ENCODE peak calls at places on chromosome 9, in four cellular contexts. H, Z, F and X are unnamed samples.
A peak's percentile ranks its signal among the peaks of the same experiment; 100 is the strongest.

GRCh38 chr9:12819436-12820185 is 44.8 kb downstream of the LURAP1L start:
- DNase-seq in H (peak; percentile 22), Z (no peak), F (no peak), X (no peak)

GRCh38 chr9:87834357-87834756 is 48.3 kb upstream of the SPATA31E1 start:
- DNase-seq in H (no peak), Z (no peak), F (no peak), X (no peak)

GRCh38 chr9:94937214-94937903 is 210.9 kb downstream of the AOPEP start:
- DNase-seq in Z (no peak), H (peak; percentile 94), F (no peak), X (no peak)

GRCh38 chr9:88037285-88037845 is 63.0 kb upstream of the CDK20 start:
- DNase-seq in F (no peak), H (no peak), Z (no peak), X (no peak)

GRCh38 chr9:87080512-87081225 is 133.4 kb upstream of the GAS1 start:
- DNase-seq in H (no peak), F (no peak), Z (no peak), X (no peak)

GRCh38 chr9:118640836-118641557 is 728.2 kb downstream of the BRINP1 start:
- DNase-seq in Z (no peak), H (peak; percentile 61), F (no peak), X (no peak)

GRCh38 chr9:123796618-123797484 is 133.1 kb downstream of the DENND1A start:
- DNase-seq in H (no peak), F (no peak), Z (no peak), X (no peak)

GRCh38 chr9:76415731-76416130 is 21.5 kb upstream of the RFK start:
- DNase-seq in Z (no peak), H (peak; percentile 76), F (no peak), X (no peak)

GRCh38 chr9:10265102-10265708 is 347.6 kb downstream of the PTPRD start:
- DNase-seq in H (peak; percentile 84), F (no peak), Z (no peak), X (no peak)

GRCh38 chr9:35798658-35799366 is 7.4 kb downstream of the NPR2 start:
- DNase-seq in F (no peak), H (peak; percentile 53), Z (no peak), X (no peak)

GRCh38 chr9:88076286-88077070 is 61.8 kb downstream of the SPATA31C2 start:
- DNase-seq in F (peak; percentile 41), H (peak; percentile 85), Z (no peak), X (peak; percentile 69)

GRCh38 chr9:117002686-117003085 is 315.6 kb downstream of the TRIM32 start:
- DNase-seq in H (no peak), Z (no peak), F (no peak), X (no peak)
- TF ChIP-seq CTCF in H (no peak), Z (no peak), F (no peak), X (no peak)

DNA sequence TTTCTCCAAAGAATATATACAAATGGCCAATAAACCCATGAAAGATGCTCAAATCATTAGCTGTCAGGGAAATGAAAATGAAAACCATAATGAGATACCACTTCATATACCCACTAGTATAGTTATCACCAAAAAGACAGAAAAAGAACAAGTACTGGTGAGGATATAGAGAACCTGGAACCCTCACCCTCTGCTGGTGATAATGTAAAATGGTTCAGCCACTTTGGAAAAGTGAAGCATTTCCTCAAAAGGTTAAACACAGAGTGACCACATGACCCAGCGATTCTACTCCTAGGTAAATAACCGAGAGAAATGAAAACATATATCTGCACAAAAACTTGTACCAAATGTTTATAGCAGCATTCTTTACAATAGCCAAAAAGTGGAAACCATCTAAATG is 72.0 kb downstream of the HSD17B3 start:
- DNase-seq in H (no peak), F (no peak), Z (no peak), X (no peak)
- TF ChIP-seq CTCF in H (no peak), F (no peak), Z (no peak), X (no peak)

GRCh38 chr9:109459423-109459822 is 38.7 kb downstream of the PTPN3 start:
- DNase-seq in H (no peak), F (no peak), Z (no peak), X (no peak)
- TF ChIP-seq CTCF in H (no peak), F (no peak), Z (no peak), X (no peak)

DNA sequence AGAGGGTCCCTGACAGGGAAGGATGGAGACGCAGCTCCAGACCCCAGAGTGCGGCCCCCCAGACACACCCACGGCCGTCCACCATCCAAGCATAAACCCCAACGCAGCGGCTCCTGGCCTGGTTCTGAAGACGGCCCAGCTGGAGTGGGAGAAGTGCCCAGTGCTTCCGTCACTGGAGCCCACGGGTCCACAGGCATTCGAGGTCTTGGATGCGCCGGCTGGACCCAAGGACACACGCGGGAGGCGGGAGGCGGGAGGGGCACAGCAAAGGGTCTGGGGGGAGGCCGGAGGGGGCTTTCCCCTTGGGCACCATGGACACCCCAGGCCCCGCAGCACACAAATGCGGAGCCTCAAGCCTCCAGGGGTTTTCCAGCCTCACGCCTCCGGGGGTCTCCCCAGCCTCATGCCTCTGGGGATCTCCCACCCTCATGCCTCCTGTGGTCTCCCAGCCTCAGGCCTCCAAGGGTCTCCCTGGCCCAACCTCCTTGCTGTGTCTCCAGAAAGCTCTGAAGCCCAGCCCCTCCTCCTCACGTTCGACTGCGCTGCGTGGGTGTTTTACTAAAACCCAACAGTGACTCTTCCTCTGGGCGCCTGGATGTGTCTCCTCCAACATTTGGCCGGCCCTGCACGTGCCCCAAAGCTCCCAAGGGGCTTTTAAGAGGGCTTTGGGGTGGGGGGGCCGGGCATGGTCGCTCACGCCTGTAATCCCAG is 15.2 kb downstream of the EXD3 start:
- DNase-seq in H (no peak), F (no peak), Z (no peak), X (no peak)
- TF ChIP-seq CTCF in H (no peak), F (no peak), Z (no peak), X (no peak)

DNA sequence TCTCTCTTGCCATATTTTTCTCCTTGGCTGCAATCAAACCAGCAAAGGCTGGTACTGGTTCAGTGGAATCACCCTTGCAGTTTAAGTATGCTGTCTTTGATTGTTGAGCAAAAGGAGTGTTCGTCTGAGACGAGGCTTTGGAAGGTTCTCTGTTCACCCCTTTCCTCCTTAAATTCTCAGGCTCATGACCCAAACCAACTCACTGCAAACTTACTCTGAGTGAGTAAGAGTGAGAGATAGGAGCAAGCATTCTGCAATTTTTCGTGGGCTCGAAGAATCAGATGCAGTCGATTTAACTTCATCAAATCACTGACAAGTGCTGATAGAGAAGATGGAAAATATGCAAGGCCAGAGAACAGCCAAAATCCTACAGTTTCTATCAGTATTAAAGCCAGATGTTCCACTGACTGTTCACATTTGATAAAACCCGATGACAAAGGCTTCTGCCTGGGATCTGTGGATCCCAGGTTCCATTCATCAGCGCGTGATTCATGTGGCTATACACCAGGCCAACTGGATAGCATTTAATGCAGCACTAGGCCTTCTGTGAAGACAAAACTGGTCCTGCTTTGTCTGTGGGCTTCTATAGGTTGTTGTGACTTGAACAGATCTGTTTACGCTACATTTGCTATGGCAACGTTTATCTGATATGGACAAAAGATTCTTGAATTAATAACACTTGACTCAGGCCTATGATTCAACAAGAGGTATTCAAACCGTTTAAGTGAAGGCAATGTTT is 251.3 kb downstream of the NFIB start:
- DNase-seq in H (peak; percentile 91), Z (no peak), F (no peak), X (no peak)
- TF ChIP-seq CTCF in H (no peak), Z (no peak), F (no peak), X (no peak)

DNA sequence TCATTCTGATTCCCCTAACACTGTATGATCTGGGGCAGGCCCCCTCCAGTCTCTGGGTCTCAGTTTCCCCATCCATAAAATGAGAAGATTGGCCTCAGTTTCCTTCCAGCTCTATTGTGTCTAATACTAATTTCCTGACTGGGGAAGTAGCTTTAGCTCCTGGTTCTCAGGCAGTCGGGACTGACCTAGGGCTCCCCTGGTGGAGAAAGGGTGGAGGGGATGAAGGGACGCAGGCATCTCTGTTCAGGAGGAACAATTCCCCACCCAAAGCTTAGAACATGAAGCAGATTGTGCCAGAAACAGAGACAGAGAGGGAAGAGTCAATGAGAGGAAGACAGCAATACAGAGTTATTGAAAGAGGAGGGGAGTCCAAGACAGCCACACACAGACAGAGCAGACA is 14.2 kb upstream of the PTGS1 start:
- DNase-seq in H (no peak), Z (no peak), F (no peak), X (no peak)
- TF ChIP-seq CTCF in H (peak; percentile 24), Z (no peak), F (no peak), X (peak; percentile 19)